ENCODE peak calls at places on chromosomes 4 and X, in nine cellular contexts. One of them, this sample, is unnamed.

GRCh38 chr4:96293806-96294205 is 453.9 kb downstream of the PDHA2 start:
- DNase-seq in AG10803: no peak
- DNase-seq in anterior cingulate cortex: no peak
- DNase-seq in stimulated activated naive CD8-positive, alpha-beta T cell treated with anti-CD3 and anti-CD28 coated beads, Interleukin-15, Interleukin-2, amounts not matched to agents 100 U/mL and 50 U/mL, for 24 hours: no peak
- DNase-seq in sigmoid colon: no peak
- DNase-seq in GM19239: no peak
- DNase-seq in SJSA1: no peak
- DNase-seq in naive thymus-derived CD4-positive, alpha-beta T cell: no peak
- DNase-seq in GM03348: no peak
- DNase-seq in this sample: no peak

GRCh38 chrX:72060196-72060974 is 71.3 kb downstream of the RTL5 start:
- DNase-seq in AG10803: peak; percentile 1
- DNase-seq in GM19239: no peak
- DNase-seq in anterior cingulate cortex: peak; percentile 32
- DNase-seq in naive thymus-derived CD4-positive, alpha-beta T cell: no peak
- DNase-seq in SJSA1: no peak
- DNase-seq in GM03348: no peak
- DNase-seq in sigmoid colon: no peak
- DNase-seq in stimulated activated naive CD8-positive, alpha-beta T cell treated with anti-CD3 and anti-CD28 coated beads, Interleukin-15, Interleukin-2, amounts not matched to agents 100 U/mL and 50 U/mL, for 24 hours: no peak
- DNase-seq in this sample: no peak

GRCh38 chr4:89031272-89031671 is 25.7 kb downstream of the FAM13A start:
- DNase-seq in GM19239: no peak
- DNase-seq in AG10803: no peak
- DNase-seq in GM03348: no peak
- DNase-seq in SJSA1: no peak
- DNase-seq in stimulated activated naive CD8-positive, alpha-beta T cell treated with anti-CD3 and anti-CD28 coated beads, Interleukin-15, Interleukin-2, amounts not matched to agents 100 U/mL and 50 U/mL, for 24 hours: no peak
- DNase-seq in sigmoid colon: no peak
- DNase-seq in anterior cingulate cortex: no peak
- DNase-seq in naive thymus-derived CD4-positive, alpha-beta T cell: no peak
- DNase-seq in this sample: no peak

GRCh38 chrX:79081895-79082512 is 62.5 kb upstream of the GPR174 start:
- DNase-seq in stimulated activated naive CD8-positive, alpha-beta T cell treated with anti-CD3 and anti-CD28 coated beads, Interleukin-15, Interleukin-2, amounts not matched to agents 100 U/mL and 50 U/mL, for 24 hours: no peak
- DNase-seq in sigmoid colon: no peak
- DNase-seq in AG10803: peak; percentile 14
- DNase-seq in naive thymus-derived CD4-positive, alpha-beta T cell: peak; percentile 70
- DNase-seq in SJSA1: no peak
- DNase-seq in GM19239: no peak
- DNase-seq in GM03348: peak; percentile 29
- DNase-seq in anterior cingulate cortex: no peak
- DNase-seq in this sample: peak; percentile 1

GRCh38 chr4:15443770-15444169 is 15.9 kb downstream of the C1QTNF7 start:
- DNase-seq in SJSA1: no peak
- DNase-seq in GM19239: no peak
- DNase-seq in AG10803: no peak
- DNase-seq in GM03348: no peak
- DNase-seq in anterior cingulate cortex: no peak
- DNase-seq in naive thymus-derived CD4-positive, alpha-beta T cell: no peak
- DNase-seq in stimulated activated naive CD8-positive, alpha-beta T cell treated with anti-CD3 and anti-CD28 coated beads, Interleukin-15, Interleukin-2, amounts not matched to agents 100 U/mL and 50 U/mL, for 24 hours: no peak
- DNase-seq in sigmoid colon: no peak
- DNase-seq in this sample: no peak

GRCh38 chr4:120658772-120659171 is 263.8 kb downstream of the PRDM5 start:
- DNase-seq in AG10803: no peak
- DNase-seq in GM19239: no peak
- DNase-seq in sigmoid colon: no peak
- DNase-seq in GM03348: no peak
- DNase-seq in naive thymus-derived CD4-positive, alpha-beta T cell: no peak
- DNase-seq in stimulated activated naive CD8-positive, alpha-beta T cell treated with anti-CD3 and anti-CD28 coated beads, Interleukin-15, Interleukin-2, amounts not matched to agents 100 U/mL and 50 U/mL, for 24 hours: no peak
- DNase-seq in SJSA1: no peak
- DNase-seq in anterior cingulate cortex: no peak
- DNase-seq in this sample: no peak

GRCh38 chrX:15158736-15159406 is 111.0 kb downstream of the ASB9 start:
- DNase-seq in SJSA1: no peak
- DNase-seq in anterior cingulate cortex: no peak
- DNase-seq in AG10803: no peak
- DNase-seq in naive thymus-derived CD4-positive, alpha-beta T cell: peak; percentile 16
- DNase-seq in stimulated activated naive CD8-positive, alpha-beta T cell treated with anti-CD3 and anti-CD28 coated beads, Interleukin-15, Interleukin-2, amounts not matched to agents 100 U/mL and 50 U/mL, for 24 hours: peak; percentile 17
- DNase-seq in GM03348: no peak
- DNase-seq in sigmoid colon: no peak
- DNase-seq in GM19239: no peak
- DNase-seq in this sample: no peak

GRCh38 chr4:145808021-145808650 is 128.2 kb downstream of the C4orf51 start:
- DNase-seq in naive thymus-derived CD4-positive, alpha-beta T cell: no peak
- DNase-seq in sigmoid colon: no peak
- DNase-seq in AG10803: peak; percentile 87
- DNase-seq in SJSA1: peak; percentile 83
- DNase-seq in GM03348: peak; percentile 84
- DNase-seq in GM19239: no peak
- DNase-seq in anterior cingulate cortex: no peak
- DNase-seq in stimulated activated naive CD8-positive, alpha-beta T cell treated with anti-CD3 and anti-CD28 coated beads, Interleukin-15, Interleukin-2, amounts not matched to agents 100 U/mL and 50 U/mL, for 24 hours: peak; percentile 33
- DNase-seq in this sample: peak; percentile 46

GRCh38 chr4:154998284-154998683 is 210.2 kb upstream of the NPY2R start:
- DNase-seq in naive thymus-derived CD4-positive, alpha-beta T cell: no peak
- DNase-seq in sigmoid colon: no peak
- DNase-seq in GM19239: no peak
- DNase-seq in SJSA1: no peak
- DNase-seq in AG10803: peak; percentile 30
- DNase-seq in stimulated activated naive CD8-positive, alpha-beta T cell treated with anti-CD3 and anti-CD28 coated beads, Interleukin-15, Interleukin-2, amounts not matched to agents 100 U/mL and 50 U/mL, for 24 hours: no peak
- DNase-seq in GM03348: peak; percentile 37
- DNase-seq in anterior cingulate cortex: no peak
- DNase-seq in this sample: no peak

GRCh38 chr4:107520368-107520767 is 199.7 kb downstream of the PAPSS1 start:
- DNase-seq in GM19239: no peak
- DNase-seq in AG10803: no peak
- DNase-seq in naive thymus-derived CD4-positive, alpha-beta T cell: no peak
- DNase-seq in stimulated activated naive CD8-positive, alpha-beta T cell treated with anti-CD3 and anti-CD28 coated beads, Interleukin-15, Interleukin-2, amounts not matched to agents 100 U/mL and 50 U/mL, for 24 hours: no peak
- DNase-seq in GM03348: no peak
- DNase-seq in SJSA1: no peak
- DNase-seq in anterior cingulate cortex: no peak
- DNase-seq in sigmoid colon: no peak
- DNase-seq in this sample: no peak

GRCh38 chr4:83974111-83974789 is 438.3 kb downstream of the GPAT3 start:
- DNase-seq in stimulated activated naive CD8-positive, alpha-beta T cell treated with anti-CD3 and anti-CD28 coated beads, Interleukin-15, Interleukin-2, amounts not matched to agents 100 U/mL and 50 U/mL, for 24 hours: no peak
- DNase-seq in naive thymus-derived CD4-positive, alpha-beta T cell: no peak
- DNase-seq in anterior cingulate cortex: no peak
- DNase-seq in GM03348: no peak
- DNase-seq in SJSA1: no peak
- DNase-seq in sigmoid colon: no peak
- DNase-seq in AG10803: no peak
- DNase-seq in GM19239: no peak
- DNase-seq in this sample: no peak

GRCh38 chr4:141425124-141425523 is 204.4 kb downstream of the ZNF330 start:
- DNase-seq in GM19239: no peak
- DNase-seq in GM03348: peak; percentile 24
- DNase-seq in sigmoid colon: no peak
- DNase-seq in SJSA1: no peak
- DNase-seq in stimulated activated naive CD8-positive, alpha-beta T cell treated with anti-CD3 and anti-CD28 coated beads, Interleukin-15, Interleukin-2, amounts not matched to agents 100 U/mL and 50 U/mL, for 24 hours: no peak
- DNase-seq in anterior cingulate cortex: no peak
- DNase-seq in naive thymus-derived CD4-positive, alpha-beta T cell: no peak
- DNase-seq in AG10803: peak; percentile 75
- DNase-seq in this sample: no peak

GRCh38 chr4:83658806-83659205 is 122.9 kb downstream of the GPAT3 start:
- DNase-seq in GM19239: no peak
- DNase-seq in AG10803: no peak
- DNase-seq in anterior cingulate cortex: no peak
- DNase-seq in sigmoid colon: no peak
- DNase-seq in GM03348: no peak
- DNase-seq in stimulated activated naive CD8-positive, alpha-beta T cell treated with anti-CD3 and anti-CD28 coated beads, Interleukin-15, Interleukin-2, amounts not matched to agents 100 U/mL and 50 U/mL, for 24 hours: no peak
- DNase-seq in SJSA1: no peak
- DNase-seq in naive thymus-derived CD4-positive, alpha-beta T cell: no peak
- DNase-seq in this sample: no peak

GRCh38 chrX:33183366-33183765 is 28.0 kb downstream of the DMD start:
- DNase-seq in stimulated activated naive CD8-positive, alpha-beta T cell treated with anti-CD3 and anti-CD28 coated beads, Interleukin-15, Interleukin-2, amounts not matched to agents 100 U/mL and 50 U/mL, for 24 hours: no peak
- DNase-seq in GM03348: no peak
- DNase-seq in sigmoid colon: peak; percentile 73
- DNase-seq in naive thymus-derived CD4-positive, alpha-beta T cell: no peak
- DNase-seq in anterior cingulate cortex: no peak
- DNase-seq in GM19239: no peak
- DNase-seq in SJSA1: no peak
- DNase-seq in AG10803: no peak
- DNase-seq in this sample: no peak

GRCh38 chr4:80731436-80731835 is 299.1 kb upstream of the BMP3 start:
- DNase-seq in stimulated activated naive CD8-positive, alpha-beta T cell treated with anti-CD3 and anti-CD28 coated beads, Interleukin-15, Interleukin-2, amounts not matched to agents 100 U/mL and 50 U/mL, for 24 hours: no peak
- DNase-seq in anterior cingulate cortex: no peak
- DNase-seq in AG10803: no peak
- DNase-seq in GM19239: no peak
- DNase-seq in naive thymus-derived CD4-positive, alpha-beta T cell: no peak
- DNase-seq in GM03348: no peak
- DNase-seq in sigmoid colon: no peak
- DNase-seq in SJSA1: no peak
- DNase-seq in this sample: no peak

GRCh38 chr4:1539859-1540600 is 133.8 kb upstream of the NKX1-1 start:
- DNase-seq in GM19239: no peak
- DNase-seq in AG10803: no peak
- DNase-seq in GM03348: no peak
- DNase-seq in naive thymus-derived CD4-positive, alpha-beta T cell: no peak
- DNase-seq in anterior cingulate cortex: no peak
- DNase-seq in SJSA1: no peak
- DNase-seq in stimulated activated naive CD8-positive, alpha-beta T cell treated with anti-CD3 and anti-CD28 coated beads, Interleukin-15, Interleukin-2, amounts not matched to agents 100 U/mL and 50 U/mL, for 24 hours: no peak
- DNase-seq in sigmoid colon: no peak
- DNase-seq in this sample: no peak

GRCh38 chr4:105840426-105841174 is 54.7 kb upstream of the NPNT start:
- DNase-seq in GM03348: no peak
- DNase-seq in AG10803: no peak
- DNase-seq in sigmoid colon: no peak
- DNase-seq in anterior cingulate cortex: no peak
- DNase-seq in naive thymus-derived CD4-positive, alpha-beta T cell: no peak
- DNase-seq in GM19239: no peak
- DNase-seq in SJSA1: no peak
- DNase-seq in stimulated activated naive CD8-positive, alpha-beta T cell treated with anti-CD3 and anti-CD28 coated beads, Interleukin-15, Interleukin-2, amounts not matched to agents 100 U/mL and 50 U/mL, for 24 hours: no peak
- DNase-seq in this sample: no peak

GRCh38 chr4:80897537-80898303 is 132.8 kb upstream of the BMP3 start:
- DNase-seq in GM03348: no peak
- DNase-seq in AG10803: no peak
- DNase-seq in sigmoid colon: no peak
- DNase-seq in SJSA1: no peak
- DNase-seq in anterior cingulate cortex: no peak
- DNase-seq in GM19239: no peak
- DNase-seq in naive thymus-derived CD4-positive, alpha-beta T cell: no peak
- DNase-seq in stimulated activated naive CD8-positive, alpha-beta T cell treated with anti-CD3 and anti-CD28 coated beads, Interleukin-15, Interleukin-2, amounts not matched to agents 100 U/mL and 50 U/mL, for 24 hours: no peak
- DNase-seq in this sample: no peak

GRCh38 chrX:150268839-150269238 is 94.3 kb upstream of the MAMLD1 start:
- DNase-seq in AG10803: no peak
- DNase-seq in GM03348: no peak
- DNase-seq in GM19239: no peak
- DNase-seq in stimulated activated naive CD8-positive, alpha-beta T cell treated with anti-CD3 and anti-CD28 coated beads, Interleukin-15, Interleukin-2, amounts not matched to agents 100 U/mL and 50 U/mL, for 24 hours: no peak
- DNase-seq in anterior cingulate cortex: no peak
- DNase-seq in SJSA1: no peak
- DNase-seq in sigmoid colon: no peak
- DNase-seq in naive thymus-derived CD4-positive, alpha-beta T cell: no peak
- DNase-seq in this sample: no peak

GRCh38 chrX:68487254-68487653 is 11.6 kb upstream of the YIPF6 start:
- DNase-seq in stimulated activated naive CD8-positive, alpha-beta T cell treated with anti-CD3 and anti-CD28 coated beads, Interleukin-15, Interleukin-2, amounts not matched to agents 100 U/mL and 50 U/mL, for 24 hours: no peak
- DNase-seq in SJSA1: no peak
- DNase-seq in sigmoid colon: no peak
- DNase-seq in anterior cingulate cortex: no peak
- DNase-seq in GM19239: no peak
- DNase-seq in GM03348: no peak
- DNase-seq in naive thymus-derived CD4-positive, alpha-beta T cell: no peak
- DNase-seq in AG10803: no peak
- DNase-seq in this sample: no peak

GRCh38 chr4:55181606-55182005 is 56.2 kb upstream of the KDR start:
- DNase-seq in GM03348: no peak
- DNase-seq in SJSA1: no peak
- DNase-seq in naive thymus-derived CD4-positive, alpha-beta T cell: no peak
- DNase-seq in GM19239: no peak
- DNase-seq in AG10803: no peak
- DNase-seq in anterior cingulate cortex: no peak
- DNase-seq in sigmoid colon: no peak
- DNase-seq in stimulated activated naive CD8-positive, alpha-beta T cell treated with anti-CD3 and anti-CD28 coated beads, Interleukin-15, Interleukin-2, amounts not matched to agents 100 U/mL and 50 U/mL, for 24 hours: no peak
- DNase-seq in this sample: no peak

GRCh38 chr4:65624651-65625050 is 45.6 kb downstream of the EPHA5 start:
- DNase-seq in naive thymus-derived CD4-positive, alpha-beta T cell: no peak
- DNase-seq in SJSA1: no peak
- DNase-seq in stimulated activated naive CD8-positive, alpha-beta T cell treated with anti-CD3 and anti-CD28 coated beads, Interleukin-15, Interleukin-2, amounts not matched to agents 100 U/mL and 50 U/mL, for 24 hours: no peak
- DNase-seq in GM03348: no peak
- DNase-seq in GM19239: no peak
- DNase-seq in sigmoid colon: no peak
- DNase-seq in AG10803: no peak
- DNase-seq in anterior cingulate cortex: no peak
- DNase-seq in this sample: no peak

GRCh38 chr4:6727943-6728250 is 11.9 kb downstream of the BLOC1S4 start:
- DNase-seq in GM03348: no peak
- DNase-seq in naive thymus-derived CD4-positive, alpha-beta T cell: no peak
- DNase-seq in AG10803: no peak
- DNase-seq in anterior cingulate cortex: no peak
- DNase-seq in GM19239: no peak
- DNase-seq in sigmoid colon: no peak
- DNase-seq in SJSA1: peak; percentile 86
- DNase-seq in stimulated activated naive CD8-positive, alpha-beta T cell treated with anti-CD3 and anti-CD28 coated beads, Interleukin-15, Interleukin-2, amounts not matched to agents 100 U/mL and 50 U/mL, for 24 hours: no peak
- DNase-seq in this sample: no peak

GRCh38 chr4:64166365-64166764 is 242.9 kb downstream of the TECRL start:
- DNase-seq in AG10803: no peak
- DNase-seq in anterior cingulate cortex: no peak
- DNase-seq in GM03348: no peak
- DNase-seq in stimulated activated naive CD8-positive, alpha-beta T cell treated with anti-CD3 and anti-CD28 coated beads, Interleukin-15, Interleukin-2, amounts not matched to agents 100 U/mL and 50 U/mL, for 24 hours: no peak
- DNase-seq in GM19239: no peak
- DNase-seq in SJSA1: no peak
- DNase-seq in sigmoid colon: no peak
- DNase-seq in naive thymus-derived CD4-positive, alpha-beta T cell: no peak
- DNase-seq in this sample: no peak

GRCh38 chr4:181971973-181972372 is 271.2 kb upstream of the TENM3 start:
- DNase-seq in SJSA1: no peak
- DNase-seq in anterior cingulate cortex: no peak
- DNase-seq in sigmoid colon: no peak
- DNase-seq in stimulated activated naive CD8-positive, alpha-beta T cell treated with anti-CD3 and anti-CD28 coated beads, Interleukin-15, Interleukin-2, amounts not matched to agents 100 U/mL and 50 U/mL, for 24 hours: no peak
- DNase-seq in AG10803: peak; percentile 80
- DNase-seq in naive thymus-derived CD4-positive, alpha-beta T cell: no peak
- DNase-seq in GM03348: peak; percentile 39
- DNase-seq in GM19239: no peak
- DNase-seq in this sample: no peak